ENCODE peak calls at places on chromosomes 16 and 17, in ten cellular contexts. R, Z, S, Y, U, T, D, V, X and K are unnamed samples.

GRCh38 chr16:80912651-80913050 is 94.0 kb downstream of the CMC2 start:
- DNase-seq in T (no peak), V (no peak), R (no peak), X (no peak), D (no peak), Y (no peak), U (no peak), Z (no peak), S (no peak), K (no peak)

GRCh38 chr17:1365445-1366039 is 34.5 kb downstream of the YWHAE start:
- DNase-seq in X (peak; percentile 46), Y (peak; percentile 78), S (peak; percentile 86), T (peak; percentile 81), U (peak; percentile 67), D (peak; percentile 59), Z (no peak), R (peak; percentile 62), V (no peak), K (peak; percentile 87)

GRCh38 chr16:1481906-1482835 is 6.6 kb downstream of the PTX4 start:
- DNase-seq in T (no peak), R (no peak), U (peak; percentile 74), Z (no peak), V (no peak), D (no peak), S (no peak), Y (peak; percentile 87), X (no peak), K (no peak)

GRCh38 chr16:87979352-87979751 is 28.1 kb downstream of the BANP start:
- DNase-seq in V (no peak), T (no peak), R (no peak), D (no peak), Y (no peak), X (no peak), Z (no peak), S (no peak), U (no peak), K (no peak)

GRCh38 chr17:12055889-12056288 is 35.2 kb downstream of the MAP2K4 start:
- DNase-seq in X (no peak), Z (no peak), Y (no peak), S (no peak), U (no peak), T (no peak), D (no peak), R (no peak), V (no peak), K (no peak)

GRCh38 chr17:75525806-75526554 is 483 bp downstream of the LLGL2 start:
- DNase-seq in T (no peak), V (no peak), R (no peak), U (peak; percentile 28), X (no peak), Y (peak; percentile 37), Z (no peak), D (no peak), S (no peak), K (no peak)

GRCh38 chr16:48041861-48042435 is 113.8 kb downstream of the ABCC12 start:
- DNase-seq in V (no peak), T (no peak), U (peak; percentile 11), X (no peak), Z (no peak), R (no peak), S (no peak), Y (peak; percentile 19), D (peak; percentile 13), K (no peak)

GRCh38 chr16:30394603-30395154 is 541 bp upstream of the ZNF48 start:
- DNase-seq in Z (no peak), X (no peak), D (no peak), V (no peak), U (no peak), S (peak; percentile 57), R (no peak), T (no peak), Y (no peak), K (peak; percentile 62)

GRCh38 chr17:49071106-49071505 is 61.5 kb upstream of the B4GALNT2 start:
- DNase-seq in V (no peak), D (no peak), T (no peak), Z (no peak), R (no peak), X (no peak), Y (no peak), S (peak; percentile 15), U (no peak), K (no peak)

GRCh38 chr17:77496401-77496801 is 355.6 kb downstream of the SEC14L1 start:
- DNase-seq in D (no peak), T (no peak), X (no peak), R (no peak), V (peak; percentile 47), U (no peak), S (no peak), Z (no peak), Y (no peak), K (no peak)

GRCh38 chr16:566475-567361 is at the start of gene NHLRC4:
- DNase-seq in R (peak; percentile 65), U (no peak), D (no peak), X (no peak), Z (no peak), S (peak; percentile 65), Y (no peak), T (peak; percentile 90), V (peak; percentile 81), K (peak; percentile 31)

DNA sequence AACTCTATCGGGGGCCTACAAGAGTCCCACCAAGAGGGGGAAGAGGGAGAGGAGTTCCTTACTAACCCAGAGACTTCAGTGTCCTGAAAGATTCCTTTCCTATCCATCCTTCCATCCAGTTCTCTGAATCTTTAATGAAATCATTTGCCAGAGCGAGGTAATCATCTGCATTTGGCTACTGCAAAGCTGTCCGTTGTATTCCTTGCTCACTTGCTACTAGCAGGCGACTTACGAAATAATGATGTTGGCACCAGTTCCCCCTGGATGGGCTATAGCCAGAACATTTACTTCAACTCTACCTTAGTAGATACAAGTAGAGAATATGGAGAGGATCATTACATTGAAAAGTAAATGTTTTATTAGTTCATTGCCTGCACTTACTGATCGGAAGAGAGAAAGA is 70.0 kb downstream of the CDK12 start:
- DNase-seq in Z (no peak), S (no peak), X (no peak), U (no peak), T (no peak), R (no peak), V (no peak), D (no peak), Y (no peak), K (no peak)
- H3K36me3 ChIP-seq in Z (peaks cover 26% of the 10 kb centered on the region), S (peaks cover 17% of the 10 kb centered on the region), X (peaks cover 32% of the 10 kb centered on the region), U (peaks cover 24% of the 10 kb centered on the region), T (peaks cover 78% of the 10 kb centered on the region), R (no peaks in the 10 kb centered on the region), V (no peaks in the 10 kb centered on the region), D (peaks cover 44% of the 10 kb centered on the region), Y (peaks cover 21% of the 10 kb centered on the region), K (peaks cover 8% of the 10 kb centered on the region)

GRCh38 chr17:81025065-81025751 is 9.7 kb upstream of the BAIAP2 start:
- DNase-seq in S (no peak), U (no peak), T (no peak), V (no peak), X (no peak), R (no peak), Y (no peak), D (no peak), Z (no peak), K (no peak)

GRCh38 chr17:81027591-81028505 is 7.1 kb upstream of the BAIAP2 start:
- DNase-seq in X (no peak), R (no peak), Y (peak; percentile 25), S (no peak), Z (no peak), D (no peak), U (no peak), V (no peak), T (no peak), K (no peak)

GRCh38 chr17:81027038-81027437 is 7.9 kb upstream of the BAIAP2 start:
- DNase-seq in Z (no peak), V (no peak), X (no peak), U (no peak), T (no peak), Y (no peak), D (no peak), R (no peak), S (no peak), K (no peak)

GRCh38 chr17:81025756-81026155 is 9.2 kb upstream of the BAIAP2 start:
- DNase-seq in S (no peak), Y (no peak), U (no peak), D (no peak), T (no peak), V (no peak), X (no peak), R (no peak), Z (no peak), K (no peak)

GRCh38 chr17:81026266-81027036 is 8.5 kb upstream of the BAIAP2 start:
- DNase-seq in X (no peak), T (no peak), V (no peak), R (no peak), D (no peak), U (no peak), Y (no peak), S (no peak), Z (no peak), K (no peak)
- H3K4me1 ChIP-seq in X (no peaks in the 10 kb centered on the region), T (no peaks in the 10 kb centered on the region), V (no peaks in the 10 kb centered on the region), R (no peaks in the 10 kb centered on the region), D (peaks cover 18% of the 10 kb centered on the region), U (peaks cover 5% of the 10 kb centered on the region), Y (peaks cover 14% of the 10 kb centered on the region), S (no peaks in the 10 kb centered on the region), Z (peaks cover 35% of the 10 kb centered on the region), K (no peaks in the 10 kb centered on the region)

GRCh38 chr17:79609616-79610150 is 1.2 kb downstream of the RBFOX3 start:
- DNase-seq in R (no peak), V (no peak), S (no peak), U (no peak), X (no peak), T (no peak), D (no peak), Z (no peak), Y (no peak), K (no peak)

GRCh38 chr17:79608729-79609039 is 2.2 kb downstream of the RBFOX3 start:
- DNase-seq in Y (no peak), R (no peak), T (no peak), S (no peak), U (no peak), Z (no peak), D (no peak), V (no peak), X (no peak), K (no peak)

GRCh38 chr17:79606487-79606886 is 4.4 kb downstream of the RBFOX3 start:
- DNase-seq in V (no peak), R (no peak), Z (no peak), Y (no peak), X (no peak), D (no peak), S (no peak), T (no peak), U (no peak), K (no peak)

GRCh38 chr17:79609175-79609589 is 1.7 kb downstream of the RBFOX3 start:
- DNase-seq in Z (no peak), Y (no peak), T (no peak), D (no peak), U (no peak), R (no peak), S (no peak), V (no peak), X (no peak), K (no peak)

GRCh38 chr17:79607941-79608728 is 2.7 kb downstream of the RBFOX3 start:
- DNase-seq in X (no peak), S (peak; percentile 4), T (no peak), Z (no peak), V (no peak), Y (peak; percentile 45), R (no peak), D (peak; percentile 12), U (peak; percentile 15), K (peak; percentile 29)
- TF ChIP-seq CTCF in X (no peak), S (peak; percentile 17), T (no peak), Z (no peak), V (no peak), Y (peak; percentile 25), R (no peak), D (peak; percentile 32), U (no peak), K (no peak)

GRCh38 chr17:80374039-80374731 is 40.8 kb upstream of the ENDOV start:
- DNase-seq in V (peak; percentile 39), X (no peak), U (no peak), Z (no peak), Y (no peak), S (no peak), T (no peak), R (no peak), D (no peak), K (no peak)
- H3K36me3 ChIP-seq in V (peaks cover 23% of the 10 kb centered on the region), X (peaks cover 49% of the 10 kb centered on the region), U (peaks cover 38% of the 10 kb centered on the region), Z (peaks cover 77% of the 10 kb centered on the region), Y (peaks cover 68% of the 10 kb centered on the region), S (peaks cover 22% of the 10 kb centered on the region), T (peaks cover 15% of the 10 kb centered on the region), R (peaks cover 4% of the 10 kb centered on the region), D (peaks cover 40% of the 10 kb centered on the region), K (peaks cover 42% of the 10 kb centered on the region)